ENCODE peak calls at places on chromosomes 6 and 20, in four cellular contexts. One of them, this sample, is unnamed.

GRCh38 chr6:52392944-52393343 is 27.2 kb upstream of the EFHC1 start:
- DNase-seq in A172: peak
- DNase-seq in ELR: peak
- DNase-seq in activated CD4-positive, alpha-beta T cell treated with anti-CD3 and anti-CD28 coated beads, Interleukin-2, amount 10 ng/mL, durations not matched to agents 7 days and 5 days: no peak
- DNase-seq in this sample: no peak

GRCh38 chr20:60249436-60249835 is 291.2 kb downstream of the CDH26 start:
- DNase-seq in A172: peak
- DNase-seq in ELR: peak
- DNase-seq in activated CD4-positive, alpha-beta T cell treated with anti-CD3 and anti-CD28 coated beads, Interleukin-2, amount 10 ng/mL, durations not matched to agents 7 days and 5 days: no peak
- DNase-seq in this sample: no peak

GRCh38 chr6:42337985-42338572 is 113.6 kb downstream of the TRERF1 start:
- DNase-seq in A172: no peak
- DNase-seq in ELR: peak
- DNase-seq in activated CD4-positive, alpha-beta T cell treated with anti-CD3 and anti-CD28 coated beads, Interleukin-2, amount 10 ng/mL, durations not matched to agents 7 days and 5 days: no peak
- DNase-seq in this sample: no peak

GRCh38 chr6:159232751-159233150 is 63.6 kb downstream of the FNDC1 start:
- DNase-seq in A172: no peak
- DNase-seq in ELR: no peak
- DNase-seq in activated CD4-positive, alpha-beta T cell treated with anti-CD3 and anti-CD28 coated beads, Interleukin-2, amount 10 ng/mL, durations not matched to agents 7 days and 5 days: no peak
- DNase-seq in this sample: no peak

GRCh38 chr6:97822632-97823031 is 539.6 kb upstream of the MMS22L start:
- DNase-seq in A172: no peak
- DNase-seq in ELR: no peak
- DNase-seq in activated CD4-positive, alpha-beta T cell treated with anti-CD3 and anti-CD28 coated beads, Interleukin-2, amount 10 ng/mL, durations not matched to agents 7 days and 5 days: no peak
- DNase-seq in this sample: no peak

GRCh38 chr6:52362443-52363221 is 681 bp downstream of the PAQR8 start:
- DNase-seq in A172: no peak
- DNase-seq in ELR: peak
- DNase-seq in activated CD4-positive, alpha-beta T cell treated with anti-CD3 and anti-CD28 coated beads, Interleukin-2, amount 10 ng/mL, durations not matched to agents 7 days and 5 days: peak
- DNase-seq in this sample: peak

GRCh38 chr20:14711681-14712080 is 374.3 kb upstream of the FLRT3 start:
- DNase-seq in A172: no peak
- DNase-seq in ELR: no peak
- DNase-seq in activated CD4-positive, alpha-beta T cell treated with anti-CD3 and anti-CD28 coated beads, Interleukin-2, amount 10 ng/mL, durations not matched to agents 7 days and 5 days: no peak
- DNase-seq in this sample: no peak

GRCh38 chr20:49186535-49187329 is 1.4 kb downstream of the STAU1 start:
- DNase-seq in A172: peak
- DNase-seq in ELR: peak
- DNase-seq in activated CD4-positive, alpha-beta T cell treated with anti-CD3 and anti-CD28 coated beads, Interleukin-2, amount 10 ng/mL, durations not matched to agents 7 days and 5 days: peak
- DNase-seq in this sample: no peak

GRCh38 chr6:116557863-116558262 is 4.3 kb downstream of the CALHM4 start:
- DNase-seq in A172: peak
- DNase-seq in ELR: peak
- DNase-seq in activated CD4-positive, alpha-beta T cell treated with anti-CD3 and anti-CD28 coated beads, Interleukin-2, amount 10 ng/mL, durations not matched to agents 7 days and 5 days: no peak
- DNase-seq in this sample: no peak

GRCh38 chr20:52261792-52262191 is 70.2 kb upstream of the ZFP64 start:
- DNase-seq in A172: no peak
- DNase-seq in ELR: no peak
- DNase-seq in activated CD4-positive, alpha-beta T cell treated with anti-CD3 and anti-CD28 coated beads, Interleukin-2, amount 10 ng/mL, durations not matched to agents 7 days and 5 days: no peak
- DNase-seq in this sample: no peak

GRCh38 chr6:158697798-158698197 is 47.9 kb downstream of the SYTL3 start:
- DNase-seq in A172: peak
- DNase-seq in ELR: peak
- DNase-seq in activated CD4-positive, alpha-beta T cell treated with anti-CD3 and anti-CD28 coated beads, Interleukin-2, amount 10 ng/mL, durations not matched to agents 7 days and 5 days: no peak
- DNase-seq in this sample: no peak

GRCh38 chr20:31670371-31671228 is 32.9 kb downstream of the COX4I2 start:
- DNase-seq in A172: no peak
- DNase-seq in ELR: no peak
- DNase-seq in activated CD4-positive, alpha-beta T cell treated with anti-CD3 and anti-CD28 coated beads, Interleukin-2, amount 10 ng/mL, durations not matched to agents 7 days and 5 days: no peak
- DNase-seq in this sample: peak

GRCh38 chr6:133835901-133836300 is 53.0 kb upstream of the TCF21 start:
- DNase-seq in A172: no peak
- DNase-seq in ELR: peak
- DNase-seq in activated CD4-positive, alpha-beta T cell treated with anti-CD3 and anti-CD28 coated beads, Interleukin-2, amount 10 ng/mL, durations not matched to agents 7 days and 5 days: no peak
- DNase-seq in this sample: no peak

GRCh38 chr20:37383229-37383989 is 37.5 kb downstream of the SRC start:
- DNase-seq in A172: peak
- DNase-seq in ELR: peak
- DNase-seq in activated CD4-positive, alpha-beta T cell treated with anti-CD3 and anti-CD28 coated beads, Interleukin-2, amount 10 ng/mL, durations not matched to agents 7 days and 5 days: no peak
- DNase-seq in this sample: no peak

GRCh38 chr20:36154696-36155628 is at the start of gene EPB41L1:
- DNase-seq in A172: no peak
- DNase-seq in ELR: peak
- DNase-seq in activated CD4-positive, alpha-beta T cell treated with anti-CD3 and anti-CD28 coated beads, Interleukin-2, amount 10 ng/mL, durations not matched to agents 7 days and 5 days: no peak
- DNase-seq in this sample: no peak

GRCh38 chr6:148747493-148748160 is 797 bp downstream of the UST start:
- DNase-seq in A172: no peak
- DNase-seq in ELR: peak
- DNase-seq in activated CD4-positive, alpha-beta T cell treated with anti-CD3 and anti-CD28 coated beads, Interleukin-2, amount 10 ng/mL, durations not matched to agents 7 days and 5 days: peak
- DNase-seq in this sample: peak

GRCh38 chr6:111322145-111322544 is 160.9 kb downstream of the REV3L start:
- DNase-seq in A172: no peak
- DNase-seq in ELR: no peak
- DNase-seq in activated CD4-positive, alpha-beta T cell treated with anti-CD3 and anti-CD28 coated beads, Interleukin-2, amount 10 ng/mL, durations not matched to agents 7 days and 5 days: no peak
- DNase-seq in this sample: no peak

GRCh38 chr6:75882734-75883133 is 133.7 kb downstream of the MYO6 start:
- DNase-seq in A172: peak
- DNase-seq in ELR: peak
- DNase-seq in activated CD4-positive, alpha-beta T cell treated with anti-CD3 and anti-CD28 coated beads, Interleukin-2, amount 10 ng/mL, durations not matched to agents 7 days and 5 days: no peak
- DNase-seq in this sample: no peak

GRCh38 chr6:74044417-74045096 is 348.6 kb downstream of the CD109 start:
- DNase-seq in A172: peak
- DNase-seq in ELR: peak
- DNase-seq in activated CD4-positive, alpha-beta T cell treated with anti-CD3 and anti-CD28 coated beads, Interleukin-2, amount 10 ng/mL, durations not matched to agents 7 days and 5 days: no peak
- DNase-seq in this sample: no peak

GRCh38 chr6:88499845-88500699 is 333.9 kb upstream of the CNR1 start:
- DNase-seq in A172: no peak
- DNase-seq in ELR: no peak
- DNase-seq in activated CD4-positive, alpha-beta T cell treated with anti-CD3 and anti-CD28 coated beads, Interleukin-2, amount 10 ng/mL, durations not matched to agents 7 days and 5 days: no peak
- DNase-seq in this sample: no peak

GRCh38 chr6:146651482-146651863 is 52.7 kb downstream of the ADGB start:
- DNase-seq in A172: no peak
- DNase-seq in ELR: no peak
- DNase-seq in activated CD4-positive, alpha-beta T cell treated with anti-CD3 and anti-CD28 coated beads, Interleukin-2, amount 10 ng/mL, durations not matched to agents 7 days and 5 days: no peak
- DNase-seq in this sample: no peak

GRCh38 chr6:45988635-45989034 is 27.0 kb downstream of the CLIC5 start:
- DNase-seq in A172: no peak
- DNase-seq in ELR: no peak
- DNase-seq in activated CD4-positive, alpha-beta T cell treated with anti-CD3 and anti-CD28 coated beads, Interleukin-2, amount 10 ng/mL, durations not matched to agents 7 days and 5 days: no peak
- DNase-seq in this sample: no peak

GRCh38 chr20:6766433-6766832 is 1.1 kb upstream of the BMP2 start:
- DNase-seq in A172: no peak
- DNase-seq in ELR: no peak
- DNase-seq in activated CD4-positive, alpha-beta T cell treated with anti-CD3 and anti-CD28 coated beads, Interleukin-2, amount 10 ng/mL, durations not matched to agents 7 days and 5 days: no peak
- DNase-seq in this sample: no peak

GRCh38 chr20:15653396-15654207 is 919.6 kb downstream of the KIF16B start:
- DNase-seq in A172: no peak
- DNase-seq in ELR: no peak
- DNase-seq in activated CD4-positive, alpha-beta T cell treated with anti-CD3 and anti-CD28 coated beads, Interleukin-2, amount 10 ng/mL, durations not matched to agents 7 days and 5 days: no peak
- DNase-seq in this sample: no peak

GRCh38 chr20:52033313-52033712 is 158.3 kb downstream of the ZFP64 start:
- DNase-seq in A172: no peak
- DNase-seq in ELR: peak
- DNase-seq in activated CD4-positive, alpha-beta T cell treated with anti-CD3 and anti-CD28 coated beads, Interleukin-2, amount 10 ng/mL, durations not matched to agents 7 days and 5 days: no peak
- DNase-seq in this sample: no peak

GRCh38 chr6:44151348-44152108 is 7.1 kb upstream of the CAPN11 start:
- DNase-seq in A172: no peak
- DNase-seq in ELR: peak
- DNase-seq in activated CD4-positive, alpha-beta T cell treated with anti-CD3 and anti-CD28 coated beads, Interleukin-2, amount 10 ng/mL, durations not matched to agents 7 days and 5 days: peak
- DNase-seq in this sample: peak

GRCh38 chr6:107110200-107110599 is 5.1 kb downstream of the BEND3 start:
- DNase-seq in A172: no peak
- DNase-seq in ELR: no peak
- DNase-seq in activated CD4-positive, alpha-beta T cell treated with anti-CD3 and anti-CD28 coated beads, Interleukin-2, amount 10 ng/mL, durations not matched to agents 7 days and 5 days: no peak
- DNase-seq in this sample: no peak

GRCh38 chr6:6775074-6775473 is 186.6 kb downstream of the LY86 start:
- DNase-seq in A172: no peak
- DNase-seq in ELR: no peak
- DNase-seq in activated CD4-positive, alpha-beta T cell treated with anti-CD3 and anti-CD28 coated beads, Interleukin-2, amount 10 ng/mL, durations not matched to agents 7 days and 5 days: no peak
- DNase-seq in this sample: peak

GRCh38 chr20:38075161-38075998 is 41.8 kb downstream of the RPRD1B start:
- DNase-seq in A172: no peak
- DNase-seq in ELR: no peak
- DNase-seq in activated CD4-positive, alpha-beta T cell treated with anti-CD3 and anti-CD28 coated beads, Interleukin-2, amount 10 ng/mL, durations not matched to agents 7 days and 5 days: no peak
- DNase-seq in this sample: no peak

GRCh38 chr20:33602826-33603590 is 59.1 kb upstream of the C20orf144 start:
- DNase-seq in A172: peak
- DNase-seq in ELR: peak
- DNase-seq in activated CD4-positive, alpha-beta T cell treated with anti-CD3 and anti-CD28 coated beads, Interleukin-2, amount 10 ng/mL, durations not matched to agents 7 days and 5 days: no peak
- DNase-seq in this sample: no peak

GRCh38 chr6:149938571-149939462 is 3.0 kb upstream of the ULBP2 start:
- DNase-seq in A172: no peak
- DNase-seq in ELR: peak
- DNase-seq in activated CD4-positive, alpha-beta T cell treated with anti-CD3 and anti-CD28 coated beads, Interleukin-2, amount 10 ng/mL, durations not matched to agents 7 days and 5 days: peak
- DNase-seq in this sample: peak

This sample was measured in NCI-H748 treated with DMSO at 0.1 percent for 48 hours.